ENCODE peak calls at places on chromosomes 4 and X, in ten cellular contexts. P is naive B cell; U is pancreas; F is A549; C is activated T-cell treated with anti-CD3 and anti-CD28 coated beads, Interleukin-2, amount 50 U/mL, for 4 hours; D is activated T-helper 17 cell treated with anti-CD3 and anti-CD28 coated beads, Interleukin-2, amount 50 U/mL, for 72 hours; L is CD4-positive, CD25-positive, alpha-beta regulatory T cell; Q is WTC11; H is naive thymus-derived CD8-positive, alpha-beta T cell; M is mucosa of descending colon. I is an unnamed sample.

GRCh38 chr4:104752337-104752736 is 257.6 kb upstream of the CXXC4 start:
- ATAC-seq in P (no peak), U (no peak), F (no peak), C (no peak), D (no peak), L (no peak), Q (no peak), H (no peak), M (no peak), I (no peak)

GRCh38 chr4:165873298-165874071 is 448 bp downstream of the TLL1 start:
- ATAC-seq in P (no peak), U (peak; percentile 82), F (peak; percentile 83), C (no peak), D (no peak), L (no peak), Q (peak; percentile 63), H (no peak), M (peak; percentile 38), I (no peak)

GRCh38 chr4:93764647-93765246 is 63.8 kb upstream of the ATOH1 start:
- ATAC-seq in P (no peak), U (peak; percentile 63), F (peak; percentile 81), C (no peak), D (no peak), L (no peak), Q (peak; percentile 72), H (no peak), M (peak; percentile 28), I (no peak)

GRCh38 chr4:140862182-140862442 is 105.9 kb upstream of the TBC1D9 start:
- ATAC-seq in P (no peak), U (no peak), F (no peak), C (no peak), D (no peak), L (no peak), Q (no peak), H (no peak), M (no peak), I (no peak)

GRCh38 chr4:24791043-24791442 is 4.3 kb upstream of the SOD3 start:
- ATAC-seq in P (no peak), U (no peak), F (no peak), C (no peak), D (no peak), L (no peak), Q (no peak), H (no peak), M (no peak), I (no peak)

GRCh38 chrX:44227981-44228380 is 115.5 kb downstream of the EFHC2 start:
- ATAC-seq in P (no peak), U (no peak), F (no peak), C (no peak), D (no peak), L (no peak), Q (peak; percentile 76), H (no peak), M (no peak), I (no peak)

GRCh38 chrX:40772290-40772689 is 36.9 kb upstream of the MED14 start:
- ATAC-seq in P (no peak), U (no peak), F (no peak), C (no peak), D (no peak), L (no peak), Q (no peak), H (no peak), M (no peak), I (no peak)

GRCh38 chr4:143320113-143320512 is 16.6 kb upstream of the GAB1 start:
- ATAC-seq in P (no peak), U (no peak), F (no peak), C (no peak), D (no peak), L (no peak), Q (no peak), H (no peak), M (peak; percentile 56), I (no peak)

GRCh38 chr4:2947926-2948325 is 15.3 kb downstream of the NOP14 start:
- ATAC-seq in P (no peak), U (no peak), F (no peak), C (no peak), D (no peak), L (no peak), Q (no peak), H (no peak), M (no peak), I (no peak)

GRCh38 chr4:168893807-168894206 is 116.2 kb downstream of the CBR4 start:
- ATAC-seq in P (no peak), U (peak; percentile 79), F (no peak), C (no peak), D (no peak), L (no peak), Q (no peak), H (no peak), M (no peak), I (no peak)

GRCh38 chr4:80367737-80368136 is 32.2 kb downstream of the CFAP299 start:
- ATAC-seq in P (no peak), U (no peak), F (no peak), C (no peak), D (no peak), L (no peak), Q (no peak), H (no peak), M (no peak), I (no peak)

GRCh38 chr4:69124941-69125340 is 28.7 kb downstream of the UGT2B7 start:
- ATAC-seq in P (no peak), U (no peak), F (no peak), C (no peak), D (no peak), L (no peak), Q (no peak), H (no peak), M (no peak), I (peak; percentile 50)

GRCh38 chr4:152399246-152399645 is 136.6 kb downstream of the FBXW7 start:
- ATAC-seq in P (peak; percentile 94), U (no peak), F (no peak), C (no peak), D (no peak), L (no peak), Q (no peak), H (peak; percentile 75), M (no peak), I (peak; percentile 78)

GRCh38 chr4:185242749-185243533 is 33.5 kb downstream of the SNX25 start:
- ATAC-seq in P (no peak), U (no peak), F (no peak), C (no peak), D (no peak), L (no peak), Q (no peak), H (no peak), M (no peak), I (no peak)

GRCh38 chr4:82792912-82793649 is 5.5 kb downstream of the SCD5 start:
- ATAC-seq in P (no peak), U (no peak), F (no peak), C (no peak), D (no peak), L (no peak), Q (no peak), H (no peak), M (no peak), I (no peak)

GRCh38 chr4:25377572-25377882 is 464 bp downstream of the ANAPC4 start:
- ATAC-seq in P (peak; percentile 0), U (no peak), F (no peak), C (no peak), D (no peak), L (no peak), Q (no peak), H (no peak), M (peak; percentile 5), I (no peak)

GRCh38 chr4:40300371-40301162 is 34.6 kb upstream of the CHRNA9 start:
- ATAC-seq in P (no peak), U (no peak), F (no peak), C (no peak), D (peak; percentile 22), L (no peak), Q (no peak), H (no peak), M (peak; percentile 18), I (no peak)

GRCh38 chr4:5020341-5020740 is 1.1 kb upstream of the CYTL1 start:
- ATAC-seq in P (no peak), U (no peak), F (no peak), C (no peak), D (no peak), L (no peak), Q (no peak), H (no peak), M (no peak), I (no peak)

GRCh38 chr4:186167605-186168004 is 23.8 kb upstream of the CYP4V2 start:
- ATAC-seq in P (no peak), U (no peak), F (no peak), C (no peak), D (no peak), L (no peak), Q (no peak), H (no peak), M (no peak), I (no peak)

GRCh38 chr4:184348311-184349233 is 125.8 kb downstream of the IRF2 start:
- ATAC-seq in P (no peak), U (peak; percentile 78), F (peak; percentile 42), C (no peak), D (no peak), L (no peak), Q (no peak), H (no peak), M (peak; percentile 82), I (no peak)

GRCh38 chr4:60315586-60315985 is 884.5 kb upstream of the ADGRL3 start:
- ATAC-seq in P (no peak), U (no peak), F (no peak), C (no peak), D (no peak), L (no peak), Q (no peak), H (no peak), M (no peak), I (no peak)

GRCh38 chrX:120015145-120016067 is 62.1 kb downstream of the RHOXF2B start:
- ATAC-seq in P (peak; percentile 20), U (peak; percentile 75), F (peak; percentile 75), C (no peak), D (no peak), L (no peak), Q (peak; percentile 65), H (peak; percentile 52), M (peak; percentile 32), I (no peak)

GRCh38 chr4:112112590-112113170 is 32.6 kb upstream of the FAM241A start:
- ATAC-seq in P (no peak), U (peak; percentile 75), F (peak; percentile 60), C (no peak), D (no peak), L (no peak), Q (no peak), H (no peak), M (peak; percentile 49), I (no peak)

GRCh38 chr4:38621831-38622230 is 42.2 kb upstream of the KLF3 start:
- ATAC-seq in P (no peak), U (no peak), F (no peak), C (no peak), D (no peak), L (no peak), Q (no peak), H (no peak), M (peak; percentile 59), I (no peak)

GRCh38 chr4:958314-958665 is 15.1 kb downstream of the DGKQ start:
- ATAC-seq in P (no peak), U (no peak), F (no peak), C (no peak), D (no peak), L (no peak), Q (no peak), H (no peak), M (no peak), I (no peak)

GRCh38 chr4:185227131-185227551 is 17.7 kb downstream of the SNX25 start:
- ATAC-seq in P (no peak), U (peak; percentile 89), F (peak; percentile 55), C (no peak), D (peak; percentile 60), L (no peak), Q (peak; percentile 72), H (no peak), M (peak; percentile 60), I (no peak)

GRCh38 chr4:120922390-120923200 is at the start of gene PRDM5:
- ATAC-seq in P (no peak), U (peak; percentile 69), F (peak; percentile 82), C (peak; percentile 70), D (peak; percentile 64), L (no peak), Q (peak; percentile 79), H (peak; percentile 64), M (peak; percentile 67), I (peak; percentile 7)

GRCh38 chr4:30001628-30002027 is 718.5 kb upstream of the PCDH7 start:
- ATAC-seq in P (no peak), U (no peak), F (no peak), C (no peak), D (no peak), L (no peak), Q (no peak), H (no peak), M (no peak), I (no peak)

I was measured in stimulated activated memory B cell treated with anti-CD40 and anti-IgM and Interleukin-4, amounts not matched to agents 10 μg/mL and 1 μg/mL and 100 μg/mL, for 72 hours.